ENCODE peak calls at places on chromosomes 7 and 10, in nine cellular contexts. P is WTC11, M is WERI-Rb-1, E is epithelial cell of esophagus, V is HepG2, Y is body of pancreas, T is glutamatergic neuron, X is left ventricle myocardium inferior, N is right lobe of liver. I is an unnamed sample.

GRCh38 chr7:112510032-112510742 is 29.4 kb downstream of the LSMEM1 start:
- DNase-seq in P (no peak), T (no peak), M (no peak), Y (peak; percentile 5), N (no peak), V (no peak), E (peak; percentile 60), X (no peak), I (no peak)

GRCh38 chr10:111076682-111077661 is at the start of gene ADRA2A:
- DNase-seq in N (peak; percentile 55), V (no peak), Y (peak; percentile 84), X (peak; percentile 35), M (peak; percentile 85), P (peak; percentile 73), T (peak; percentile 69), E (peak; percentile 32), I (no peak)

GRCh38 chr7:149719912-149720335 is 53.5 kb downstream of the ZNF467 start:
- DNase-seq in V (no peak), T (peak; percentile 42), X (no peak), P (no peak), N (no peak), E (no peak), Y (no peak), M (no peak), I (no peak)

GRCh38 chr10:79123547-79123963 is 54.8 kb downstream of the ZMIZ1 start:
- DNase-seq in E (no peak), X (no peak), Y (no peak), M (peak; percentile 61), T (no peak), P (no peak), N (no peak), V (no peak), I (no peak)

GRCh38 chr7:36406156-36406555 is 16.5 kb downstream of the ANLN start:
- DNase-seq in T (peak; percentile 87), E (no peak), M (no peak), V (no peak), X (no peak), Y (no peak), N (no peak), P (peak; percentile 22), I (no peak)

GRCh38 chr10:124367936-124368335 is 50.8 kb downstream of the OAT start:
- DNase-seq in P (no peak), E (no peak), T (peak; percentile 32), M (no peak), N (no peak), X (no peak), Y (no peak), V (no peak), I (no peak)

GRCh38 chr7:158838238-158838637 is 8.9 kb upstream of the ESYT2 start:
- DNase-seq in X (no peak), V (no peak), P (no peak), M (no peak), T (no peak), N (no peak), E (no peak), Y (no peak), I (no peak)

GRCh38 chr7:155237297-155237696 is 60.4 kb upstream of the INSIG1 start:
- DNase-seq in X (no peak), E (no peak), N (no peak), T (no peak), P (no peak), V (no peak), M (no peak), Y (no peak), I (no peak)

GRCh38 chr7:139752600-139752999 is 25.2 kb downstream of the HIPK2 start:
- DNase-seq in P (no peak), N (no peak), M (no peak), T (no peak), Y (no peak), X (no peak), E (no peak), V (no peak), I (no peak)

GRCh38 chr10:14126697-14127440 is 203.9 kb downstream of the FRMD4A start:
- DNase-seq in P (no peak), Y (no peak), V (no peak), X (no peak), T (no peak), N (no peak), E (peak; percentile 60), M (no peak), I (no peak)

GRCh38 chr10:129772472-129773358 is 191.4 kb downstream of the EBF3 start:
- DNase-seq in Y (no peak), E (no peak), P (peak; percentile 2), V (no peak), M (no peak), N (peak; percentile 8), T (no peak), X (no peak), I (peak; percentile 10)

GRCh38 chr7:85600425-85600824 is 413.6 kb upstream of the SEMA3D start:
- DNase-seq in X (no peak), T (peak; percentile 21), E (no peak), V (no peak), M (no peak), P (no peak), N (no peak), Y (no peak), I (no peak)

GRCh38 chr10:17910144-17910789 is 41.5 kb upstream of the SLC39A12 start:
- DNase-seq in X (no peak), P (peak; percentile 36), V (peak; percentile 47), T (peak; percentile 22), N (no peak), Y (peak; percentile 71), E (peak; percentile 70), M (peak; percentile 59), I (no peak)

GRCh38 chr10:30093303-30093967 is 34.0 kb upstream of the JCAD start:
- DNase-seq in M (peak; percentile 53), X (no peak), E (no peak), P (no peak), N (no peak), V (peak; percentile 10), T (no peak), Y (no peak), I (no peak)
- TF ChIP-seq CTCF in M (peak; percentile 18), X (no peak), E (no peak), P (no peak), N (no peak), V (no peak), T (no peak), Y (no peak), I (no peak)

GRCh38 chr10:29512460-29512974 is 122.3 kb downstream of the SVIL start:
- DNase-seq in T (no peak), M (no peak), E (no peak), P (no peak), N (no peak), Y (no peak), X (no peak), V (no peak), I (no peak)

GRCh38 chr10:29519670-29520069 is 115.1 kb downstream of the SVIL start:
- DNase-seq in M (no peak), P (no peak), E (no peak), V (no peak), N (no peak), X (no peak), Y (no peak), T (no peak), I (no peak)

GRCh38 chr10:29514306-29514705 is 120.5 kb downstream of the SVIL start:
- DNase-seq in V (no peak), P (no peak), E (no peak), Y (no peak), X (no peak), M (no peak), N (no peak), T (no peak), I (no peak)

GRCh38 chr10:29522038-29522855 is 112.5 kb downstream of the SVIL start:
- DNase-seq in M (no peak), X (no peak), V (no peak), E (no peak), Y (no peak), N (no peak), P (no peak), T (no peak), I (no peak)

GRCh38 chr10:29517352-29517923 is 117.3 kb downstream of the SVIL start:
- DNase-seq in E (peak; percentile 48), Y (peak; percentile 36), N (no peak), V (peak; percentile 43), X (no peak), T (peak; percentile 56), P (peak; percentile 82), M (peak; percentile 41), I (no peak)
- TF ChIP-seq CTCF in E (peak; percentile 56), Y (peak; percentile 18), N (peak; percentile 52), V (peak; percentile 57), X (peak; percentile 56), T (peak; percentile 69), P (peak; percentile 44), M (peak; percentile 43), I (no peak)

DNA sequence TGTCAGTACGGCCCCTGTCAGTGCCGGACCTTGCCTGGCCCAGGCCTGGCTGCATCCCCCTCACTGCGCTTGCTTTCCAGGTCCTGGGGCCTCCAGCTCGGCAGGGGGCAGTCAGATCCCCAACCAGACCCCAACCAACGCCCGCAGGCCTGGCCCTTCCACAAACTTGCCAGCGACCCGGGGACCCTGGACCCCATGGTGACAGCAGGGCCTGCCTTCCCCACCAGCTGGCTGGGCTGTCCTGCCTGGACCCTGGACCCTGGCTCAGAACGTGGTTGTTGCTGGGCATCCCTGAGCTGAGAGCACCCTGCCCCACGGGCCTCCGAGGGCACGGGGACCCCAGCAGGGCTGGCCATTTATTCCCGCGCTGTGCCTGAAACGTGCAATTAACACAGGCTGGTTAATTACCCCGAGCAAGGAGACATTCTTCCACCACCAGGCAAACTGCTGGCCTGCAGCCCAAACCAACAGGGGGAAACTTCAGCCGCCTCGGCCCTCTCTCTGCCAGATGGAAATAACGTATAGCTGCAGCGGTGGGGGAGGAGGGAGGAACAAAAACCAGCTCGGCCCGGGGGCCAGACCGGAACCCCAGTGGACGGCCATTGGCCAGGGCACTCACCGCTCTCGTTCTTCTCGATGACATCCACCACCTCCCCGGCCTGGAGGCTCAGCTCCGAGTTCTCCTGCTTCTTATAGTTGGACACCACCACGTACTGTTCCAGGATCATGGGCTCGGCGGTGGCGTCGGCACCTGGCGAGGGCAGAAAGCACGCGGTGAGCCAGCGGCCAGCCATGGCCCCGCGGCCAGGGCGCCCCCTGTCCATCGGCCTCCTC is 167.1 kb downstream of the NEURL1 start:
- DNase-seq in M (no peak), T (no peak), E (no peak), N (peak; percentile 55), X (peak; percentile 39), V (peak; percentile 71), Y (peak; percentile 26), P (no peak), I (no peak)
- TF ChIP-seq CTCF in M (no peak), T (no peak), E (no peak), N (no peak), X (no peak), V (peak; percentile 74), Y (no peak), P (no peak), I (no peak)

DNA sequence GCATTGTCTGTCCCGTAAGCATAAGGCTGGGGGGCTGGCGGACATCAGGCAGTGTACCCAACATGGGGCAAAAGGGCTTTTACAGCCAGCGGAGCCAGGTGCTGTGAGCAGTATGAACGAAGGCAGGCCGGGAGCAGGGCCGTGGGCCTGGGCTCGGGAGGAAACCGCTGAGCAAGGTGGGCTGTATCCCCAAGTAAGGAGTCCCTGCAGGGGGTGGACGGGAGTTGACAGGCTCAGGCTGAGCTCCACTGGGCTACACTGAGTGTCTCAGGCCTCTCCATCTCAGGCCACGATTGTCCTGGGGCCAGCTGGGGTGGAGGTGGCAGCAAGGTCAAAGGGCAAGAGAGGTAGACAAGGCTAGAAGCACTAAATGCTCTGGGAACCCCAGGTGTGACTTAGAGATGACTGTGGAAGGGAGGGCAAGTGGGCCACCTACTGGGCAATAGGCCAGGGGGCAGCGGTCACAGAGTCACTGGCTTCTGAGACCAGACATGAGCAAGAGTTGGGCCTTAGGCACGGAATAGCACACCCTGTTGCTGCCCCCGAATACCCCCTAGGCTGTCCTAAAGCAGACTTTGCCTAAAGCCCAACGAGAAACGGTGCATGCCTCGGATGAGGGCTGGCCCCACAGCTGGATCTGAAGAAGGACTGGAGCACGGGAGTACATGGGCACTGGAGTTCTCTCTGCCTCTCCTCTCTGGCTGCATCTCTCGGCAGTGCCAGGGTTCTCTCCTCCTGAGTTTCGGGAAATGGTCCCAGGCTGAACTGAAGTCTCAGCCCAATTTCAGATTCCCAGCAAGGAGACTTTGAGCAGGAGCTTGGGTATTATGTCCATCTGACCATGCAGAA is 10.8 kb upstream of the RAMP3 start:
- DNase-seq in Y (no peak), E (no peak), N (no peak), M (peak; percentile 43), T (no peak), X (no peak), V (no peak), P (no peak), I (no peak)
- TF ChIP-seq CTCF in Y (no peak), E (no peak), N (no peak), M (peak; percentile 73), T (no peak), X (no peak), V (peak; percentile 60), P (no peak), I (no peak)